ENCODE peak calls at places on chromosomes 3 and 15, in five cellular contexts. One of them, this sample, is unnamed.

GRCh38 chr15:82540984-82541431 is 751 bp upstream of the RPS17 start:
- DNase-seq in naive thymus-derived CD8-positive, alpha-beta T cell: no peak
- DNase-seq in GM23248: peak; percentile 54
- DNase-seq in H4: no peak
- DNase-seq in brain microvascular endothelial cell: no peak
- DNase-seq in this sample: peak; percentile 30

GRCh38 chr3:15953841-15954240 is 156.1 kb upstream of the ANKRD28 start:
- DNase-seq in naive thymus-derived CD8-positive, alpha-beta T cell: no peak
- DNase-seq in GM23248: peak; percentile 14
- DNase-seq in H4: no peak
- DNase-seq in brain microvascular endothelial cell: no peak
- DNase-seq in this sample: no peak

GRCh38 chr3:153595186-153595815 is 433.3 kb downstream of the RAP2B start:
- DNase-seq in naive thymus-derived CD8-positive, alpha-beta T cell: no peak
- DNase-seq in GM23248: peak; percentile 66
- DNase-seq in H4: peak; percentile 61
- DNase-seq in brain microvascular endothelial cell: peak; percentile 49
- DNase-seq in this sample: peak; percentile 4

GRCh38 chr15:80667895-80668430 is 27.1 kb upstream of the ABHD17C start:
- DNase-seq in naive thymus-derived CD8-positive, alpha-beta T cell: no peak
- DNase-seq in GM23248: no peak
- DNase-seq in H4: no peak
- DNase-seq in brain microvascular endothelial cell: no peak
- DNase-seq in this sample: no peak

GRCh38 chr3:136277634-136278033 is 27.5 kb downstream of the PCCB start:
- DNase-seq in naive thymus-derived CD8-positive, alpha-beta T cell: no peak
- DNase-seq in GM23248: no peak
- DNase-seq in H4: no peak
- DNase-seq in brain microvascular endothelial cell: no peak
- DNase-seq in this sample: no peak

GRCh38 chr3:88896026-88896425 is 211.4 kb upstream of the EPHA3 start:
- DNase-seq in naive thymus-derived CD8-positive, alpha-beta T cell: no peak
- DNase-seq in GM23248: no peak
- DNase-seq in H4: no peak
- DNase-seq in brain microvascular endothelial cell: no peak
- DNase-seq in this sample: no peak

GRCh38 chr15:90482124-90483011 is 47.4 kb upstream of the CRTC3 start:
- DNase-seq in naive thymus-derived CD8-positive, alpha-beta T cell: peak; percentile 41
- DNase-seq in GM23248: peak; percentile 67
- DNase-seq in H4: peak; percentile 40
- DNase-seq in brain microvascular endothelial cell: peak; percentile 44
- DNase-seq in this sample: peak; percentile 24

GRCh38 chr15:78056714-78057269 is 20.7 kb downstream of the TBC1D2B start:
- DNase-seq in naive thymus-derived CD8-positive, alpha-beta T cell: no peak
- DNase-seq in GM23248: peak; percentile 70
- DNase-seq in H4: no peak
- DNase-seq in brain microvascular endothelial cell: no peak
- DNase-seq in this sample: no peak

GRCh38 chr3:120114376-120114775 is 20.1 kb upstream of the GSK3B start:
- DNase-seq in naive thymus-derived CD8-positive, alpha-beta T cell: no peak
- DNase-seq in GM23248: no peak
- DNase-seq in H4: no peak
- DNase-seq in brain microvascular endothelial cell: no peak
- DNase-seq in this sample: no peak

GRCh38 chr3:150975992-150976368 is 3.5 kb upstream of the CLRN1 start:
- DNase-seq in naive thymus-derived CD8-positive, alpha-beta T cell: no peak
- DNase-seq in GM23248: no peak
- DNase-seq in H4: no peak
- DNase-seq in brain microvascular endothelial cell: no peak
- DNase-seq in this sample: no peak

GRCh38 chr15:98812711-98813441 is 164.5 kb downstream of the IGF1R start:
- DNase-seq in naive thymus-derived CD8-positive, alpha-beta T cell: no peak
- DNase-seq in GM23248: no peak
- DNase-seq in H4: no peak
- DNase-seq in brain microvascular endothelial cell: peak; percentile 72
- DNase-seq in this sample: no peak

GRCh38 chr3:157066335-157067071 is 93.4 kb downstream of the CCNL1 start:
- DNase-seq in naive thymus-derived CD8-positive, alpha-beta T cell: no peak
- DNase-seq in GM23248: peak; percentile 75
- DNase-seq in H4: no peak
- DNase-seq in brain microvascular endothelial cell: no peak
- DNase-seq in this sample: no peak

GRCh38 chr3:133926736-133927542 is 31.3 kb upstream of the RAB6B start:
- DNase-seq in naive thymus-derived CD8-positive, alpha-beta T cell: no peak
- DNase-seq in GM23248: no peak
- DNase-seq in H4: no peak
- DNase-seq in brain microvascular endothelial cell: no peak
- DNase-seq in this sample: no peak

GRCh38 chr3:139258276-139258675 is 85.5 kb upstream of the MRPS22 start:
- DNase-seq in naive thymus-derived CD8-positive, alpha-beta T cell: no peak
- DNase-seq in GM23248: no peak
- DNase-seq in H4: no peak
- DNase-seq in brain microvascular endothelial cell: no peak
- DNase-seq in this sample: no peak

GRCh38 chr15:60318236-60318867 is 79.4 kb downstream of the ANXA2 start:
- DNase-seq in naive thymus-derived CD8-positive, alpha-beta T cell: no peak
- DNase-seq in GM23248: no peak
- DNase-seq in H4: no peak
- DNase-seq in brain microvascular endothelial cell: no peak
- DNase-seq in this sample: no peak

GRCh38 chr3:167394003-167394402 is 13.9 kb upstream of the ZBBX start:
- DNase-seq in naive thymus-derived CD8-positive, alpha-beta T cell: no peak
- DNase-seq in GM23248: no peak
- DNase-seq in H4: no peak
- DNase-seq in brain microvascular endothelial cell: no peak
- DNase-seq in this sample: no peak

GRCh38 chr3:157447026-157447694 is 10.5 kb downstream of the PTX3 start:
- DNase-seq in naive thymus-derived CD8-positive, alpha-beta T cell: no peak
- DNase-seq in GM23248: peak; percentile 78
- DNase-seq in H4: peak; percentile 28
- DNase-seq in brain microvascular endothelial cell: peak; percentile 44
- DNase-seq in this sample: no peak

GRCh38 chr15:37289109-37289765 is 188.9 kb upstream of the MEIS2 start:
- DNase-seq in naive thymus-derived CD8-positive, alpha-beta T cell: no peak
- DNase-seq in GM23248: peak; percentile 53
- DNase-seq in H4: peak; percentile 18
- DNase-seq in brain microvascular endothelial cell: peak; percentile 2
- DNase-seq in this sample: peak; percentile 2

GRCh38 chr3:159340877-159341500 is 539.1 kb downstream of the MFSD1 start:
- DNase-seq in naive thymus-derived CD8-positive, alpha-beta T cell: no peak
- DNase-seq in GM23248: peak; percentile 2
- DNase-seq in H4: no peak
- DNase-seq in brain microvascular endothelial cell: no peak
- DNase-seq in this sample: no peak

GRCh38 chr3:59809016-59809415 is 759.2 kb upstream of the CFAP20DC start:
- DNase-seq in naive thymus-derived CD8-positive, alpha-beta T cell: no peak
- DNase-seq in GM23248: peak; percentile 34
- DNase-seq in H4: peak; percentile 25
- DNase-seq in brain microvascular endothelial cell: peak; percentile 28
- DNase-seq in this sample: no peak

GRCh38 chr3:52246728-52247454 is 1.3 kb downstream of the PPM1M start:
- DNase-seq in naive thymus-derived CD8-positive, alpha-beta T cell: no peak
- DNase-seq in GM23248: no peak
- DNase-seq in H4: no peak
- DNase-seq in brain microvascular endothelial cell: no peak
- DNase-seq in this sample: no peak

This sample was measured in hepatic stellate cell.